ENCODE peak calls at places on chromosomes 16 and 17, in eight cellular contexts. One of them, this sample, is unnamed.

GRCh38 chr16:69145658-69146057 is 13.2 kb downstream of the UTP4 start:
- DNase-seq in endothelial cell of umbilical vein: no peak
- DNase-seq in cardiac muscle cell: no peak
- DNase-seq in colonic mucosa: no peak
- DNase-seq in epithelial cell of esophagus: no peak
- DNase-seq in left ventricle myocardium inferior: no peak
- DNase-seq in lower leg skin: no peak
- DNase-seq in OCI-LY7: no peak
- DNase-seq in this sample: no peak

GRCh38 chr16:30953111-30953510 is 4.2 kb downstream of the ORAI3 start:
- DNase-seq in OCI-LY7: no peak
- DNase-seq in epithelial cell of esophagus: no peak
- DNase-seq in cardiac muscle cell: no peak
- DNase-seq in lower leg skin: no peak
- DNase-seq in left ventricle myocardium inferior: no peak
- DNase-seq in endothelial cell of umbilical vein: no peak
- DNase-seq in colonic mucosa: no peak
- DNase-seq in this sample: no peak

GRCh38 chr17:66782866-66783265 is 52.1 kb upstream of the CACNG5 start:
- DNase-seq in left ventricle myocardium inferior: no peak
- DNase-seq in endothelial cell of umbilical vein: no peak
- DNase-seq in cardiac muscle cell: no peak
- DNase-seq in colonic mucosa: no peak
- DNase-seq in OCI-LY7: no peak
- DNase-seq in epithelial cell of esophagus: no peak
- DNase-seq in lower leg skin: no peak
- DNase-seq in this sample: no peak

GRCh38 chr17:34168989-34169388 is 86.1 kb upstream of the CCL2 start:
- DNase-seq in cardiac muscle cell: no peak
- DNase-seq in colonic mucosa: no peak
- DNase-seq in OCI-LY7: no peak
- DNase-seq in endothelial cell of umbilical vein: no peak
- DNase-seq in left ventricle myocardium inferior: no peak
- DNase-seq in epithelial cell of esophagus: no peak
- DNase-seq in lower leg skin: no peak
- DNase-seq in this sample: no peak

GRCh38 chr16:27972500-27972899 is 91.0 kb downstream of the GSG1L start:
- DNase-seq in endothelial cell of umbilical vein: peak
- DNase-seq in colonic mucosa: peak
- DNase-seq in cardiac muscle cell: peak
- DNase-seq in OCI-LY7: peak
- DNase-seq in epithelial cell of esophagus: peak
- DNase-seq in left ventricle myocardium inferior: no peak
- DNase-seq in lower leg skin: no peak
- DNase-seq in this sample: no peak

GRCh38 chr16:9091867-9092281 is 430 bp downstream of the HAPSTR1 start:
- DNase-seq in cardiac muscle cell: peak
- DNase-seq in left ventricle myocardium inferior: peak
- DNase-seq in colonic mucosa: peak
- DNase-seq in endothelial cell of umbilical vein: peak
- DNase-seq in lower leg skin: peak
- DNase-seq in OCI-LY7: peak
- DNase-seq in epithelial cell of esophagus: peak
- DNase-seq in this sample: no peak

GRCh38 chr17:20059728-20060188 is 50.6 kb downstream of the SPECC1 start:
- DNase-seq in endothelial cell of umbilical vein: no peak
- DNase-seq in OCI-LY7: no peak
- DNase-seq in cardiac muscle cell: no peak
- DNase-seq in epithelial cell of esophagus: peak
- DNase-seq in colonic mucosa: no peak
- DNase-seq in lower leg skin: no peak
- DNase-seq in left ventricle myocardium inferior: no peak
- DNase-seq in this sample: no peak

GRCh38 chr17:57954421-57955182 is 610 bp downstream of the CUEDC1 start:
- DNase-seq in endothelial cell of umbilical vein: peak
- DNase-seq in lower leg skin: peak
- DNase-seq in OCI-LY7: no peak
- DNase-seq in colonic mucosa: peak
- DNase-seq in left ventricle myocardium inferior: peak
- DNase-seq in epithelial cell of esophagus: peak
- DNase-seq in cardiac muscle cell: peak
- DNase-seq in this sample: peak

GRCh38 chr17:57406131-57406980 is 150.0 kb downstream of the MSI2 start:
- DNase-seq in left ventricle myocardium inferior: no peak
- DNase-seq in OCI-LY7: no peak
- DNase-seq in epithelial cell of esophagus: no peak
- DNase-seq in endothelial cell of umbilical vein: no peak
- DNase-seq in lower leg skin: no peak
- DNase-seq in cardiac muscle cell: peak
- DNase-seq in colonic mucosa: peak
- DNase-seq in this sample: no peak

GRCh38 chr16:85170066-85171003 is 58.1 kb upstream of the CIBAR2 start:
- DNase-seq in cardiac muscle cell: no peak
- DNase-seq in lower leg skin: no peak
- DNase-seq in colonic mucosa: no peak
- DNase-seq in endothelial cell of umbilical vein: no peak
- DNase-seq in OCI-LY7: no peak
- DNase-seq in left ventricle myocardium inferior: no peak
- DNase-seq in epithelial cell of esophagus: no peak
- DNase-seq in this sample: no peak

GRCh38 chr16:83967091-83967490 is 953 bp upstream of the NECAB2 start:
- DNase-seq in cardiac muscle cell: no peak
- DNase-seq in endothelial cell of umbilical vein: no peak
- DNase-seq in lower leg skin: no peak
- DNase-seq in left ventricle myocardium inferior: no peak
- DNase-seq in colonic mucosa: no peak
- DNase-seq in OCI-LY7: no peak
- DNase-seq in epithelial cell of esophagus: no peak
- DNase-seq in this sample: no peak

GRCh38 chr16:83966153-83966696 is 1.8 kb upstream of the NECAB2 start:
- DNase-seq in endothelial cell of umbilical vein: no peak
- DNase-seq in lower leg skin: no peak
- DNase-seq in OCI-LY7: no peak
- DNase-seq in left ventricle myocardium inferior: no peak
- DNase-seq in colonic mucosa: no peak
- DNase-seq in cardiac muscle cell: no peak
- DNase-seq in epithelial cell of esophagus: no peak
- DNase-seq in this sample: no peak

GRCh38 chr16:83968483-83968865 is 430 bp downstream of the NECAB2 start:
- DNase-seq in endothelial cell of umbilical vein: no peak
- DNase-seq in left ventricle myocardium inferior: no peak
- DNase-seq in lower leg skin: no peak
- DNase-seq in epithelial cell of esophagus: no peak
- DNase-seq in cardiac muscle cell: peak
- DNase-seq in colonic mucosa: no peak
- DNase-seq in OCI-LY7: no peak
- DNase-seq in this sample: no peak

GRCh38 chr16:83968891-83969672 is 1.0 kb downstream of the NECAB2 start:
- DNase-seq in cardiac muscle cell: no peak
- DNase-seq in colonic mucosa: no peak
- DNase-seq in endothelial cell of umbilical vein: no peak
- DNase-seq in left ventricle myocardium inferior: peak
- DNase-seq in lower leg skin: no peak
- DNase-seq in OCI-LY7: no peak
- DNase-seq in epithelial cell of esophagus: no peak
- DNase-seq in this sample: no peak

GRCh38 chr16:83967838-83968482 is at the start of gene NECAB2:
- DNase-seq in cardiac muscle cell: peak
- DNase-seq in lower leg skin: no peak
- DNase-seq in left ventricle myocardium inferior: peak
- DNase-seq in colonic mucosa: no peak
- DNase-seq in epithelial cell of esophagus: peak
- DNase-seq in OCI-LY7: peak
- DNase-seq in endothelial cell of umbilical vein: peak
- DNase-seq in this sample: no peak
- H3K4me3 ChIP-seq in cardiac muscle cell: peak
- H3K4me3 ChIP-seq in lower leg skin: no peak
- H3K4me3 ChIP-seq in left ventricle myocardium inferior: peak
- H3K4me3 ChIP-seq in colonic mucosa: peak
- H3K4me3 ChIP-seq in epithelial cell of esophagus: no peak
- H3K4me3 ChIP-seq in OCI-LY7: no peak
- H3K4me3 ChIP-seq in endothelial cell of umbilical vein: no peak
- H3K4me3 ChIP-seq in this sample: peak

DNA sequence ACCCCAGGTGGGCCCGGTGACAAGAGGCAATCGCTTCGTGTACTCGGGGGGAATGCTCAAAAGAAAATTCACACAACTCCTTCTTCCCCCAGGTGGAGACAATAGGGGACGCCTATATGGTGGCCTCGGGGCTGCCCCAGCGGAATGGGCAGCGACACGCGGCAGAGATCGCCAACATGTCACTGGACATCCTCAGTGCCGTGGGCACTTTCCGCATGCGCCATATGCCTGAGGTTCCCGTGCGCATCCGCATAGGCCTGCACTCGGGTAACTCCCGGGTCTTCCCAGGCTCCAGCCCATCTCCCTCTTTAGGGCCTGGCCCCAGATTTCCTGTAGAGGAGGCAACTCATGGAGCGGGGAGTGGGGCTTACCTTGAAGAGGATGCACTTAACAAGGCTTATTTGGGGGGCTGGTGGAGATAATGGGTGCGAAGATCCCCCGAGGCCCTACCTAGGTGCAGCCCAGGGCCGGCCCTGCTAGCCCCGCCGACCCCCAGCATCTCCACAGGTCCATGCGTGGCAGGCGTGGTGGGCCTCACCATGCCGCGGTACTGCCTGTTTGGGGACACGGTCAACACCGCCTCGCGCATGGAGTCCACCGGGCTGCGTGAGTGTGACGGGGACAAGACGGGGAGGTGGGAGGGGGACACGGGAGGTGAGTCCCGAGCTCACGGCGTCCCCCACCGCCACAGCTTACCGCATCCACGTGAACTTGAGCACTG is 13.0 kb downstream of the GUCY2D start:
- DNase-seq in cardiac muscle cell: no peak
- DNase-seq in lower leg skin: no peak
- DNase-seq in endothelial cell of umbilical vein: no peak
- DNase-seq in epithelial cell of esophagus: no peak
- DNase-seq in colonic mucosa: no peak
- DNase-seq in OCI-LY7: no peak
- DNase-seq in left ventricle myocardium inferior: no peak
- DNase-seq in this sample: no peak
- H3K4me3 ChIP-seq in cardiac muscle cell: no peak
- H3K4me3 ChIP-seq in lower leg skin: no peak
- H3K4me3 ChIP-seq in endothelial cell of umbilical vein: no peak
- H3K4me3 ChIP-seq in epithelial cell of esophagus: no peak
- H3K4me3 ChIP-seq in colonic mucosa: peak
- H3K4me3 ChIP-seq in OCI-LY7: no peak
- H3K4me3 ChIP-seq in left ventricle myocardium inferior: peak
- H3K4me3 ChIP-seq in this sample: peak

GRCh38 chr17:77617516-77617915 is 341.0 kb upstream of the TNRC6C start:
- DNase-seq in epithelial cell of esophagus: no peak
- DNase-seq in cardiac muscle cell: no peak
- DNase-seq in left ventricle myocardium inferior: no peak
- DNase-seq in colonic mucosa: no peak
- DNase-seq in endothelial cell of umbilical vein: no peak
- DNase-seq in OCI-LY7: no peak
- DNase-seq in lower leg skin: no peak
- DNase-seq in this sample: no peak
- H3K4me3 ChIP-seq in epithelial cell of esophagus: no peak
- H3K4me3 ChIP-seq in cardiac muscle cell: no peak
- H3K4me3 ChIP-seq in left ventricle myocardium inferior: no peak
- H3K4me3 ChIP-seq in colonic mucosa: no peak
- H3K4me3 ChIP-seq in endothelial cell of umbilical vein: no peak
- H3K4me3 ChIP-seq in OCI-LY7: no peak
- H3K4me3 ChIP-seq in lower leg skin: no peak
- H3K4me3 ChIP-seq in this sample: no peak

GRCh38 chr16:67429053-67429798 is 1.7 kb upstream of the HSD11B2 start:
- DNase-seq in epithelial cell of esophagus: no peak
- DNase-seq in OCI-LY7: no peak
- DNase-seq in left ventricle myocardium inferior: no peak
- DNase-seq in endothelial cell of umbilical vein: no peak
- DNase-seq in colonic mucosa: peak
- DNase-seq in cardiac muscle cell: no peak
- DNase-seq in lower leg skin: no peak
- DNase-seq in this sample: no peak

GRCh38 chr16:67431077-67431804 is at the start of gene HSD11B2:
- DNase-seq in cardiac muscle cell: peak
- DNase-seq in left ventricle myocardium inferior: peak
- DNase-seq in epithelial cell of esophagus: peak
- DNase-seq in endothelial cell of umbilical vein: peak
- DNase-seq in lower leg skin: no peak
- DNase-seq in OCI-LY7: no peak
- DNase-seq in colonic mucosa: peak
- DNase-seq in this sample: no peak

GRCh38 chr16:67428146-67428731 is 2.7 kb upstream of the HSD11B2 start:
- DNase-seq in lower leg skin: no peak
- DNase-seq in endothelial cell of umbilical vein: peak
- DNase-seq in epithelial cell of esophagus: peak
- DNase-seq in colonic mucosa: peak
- DNase-seq in left ventricle myocardium inferior: peak
- DNase-seq in cardiac muscle cell: peak
- DNase-seq in OCI-LY7: peak
- DNase-seq in this sample: no peak

GRCh38 chr16:67430504-67431076 is 331 bp upstream of the HSD11B2 start:
- DNase-seq in colonic mucosa: peak
- DNase-seq in cardiac muscle cell: peak
- DNase-seq in epithelial cell of esophagus: peak
- DNase-seq in left ventricle myocardium inferior: peak
- DNase-seq in endothelial cell of umbilical vein: no peak
- DNase-seq in lower leg skin: no peak
- DNase-seq in OCI-LY7: peak
- DNase-seq in this sample: no peak

DNA sequence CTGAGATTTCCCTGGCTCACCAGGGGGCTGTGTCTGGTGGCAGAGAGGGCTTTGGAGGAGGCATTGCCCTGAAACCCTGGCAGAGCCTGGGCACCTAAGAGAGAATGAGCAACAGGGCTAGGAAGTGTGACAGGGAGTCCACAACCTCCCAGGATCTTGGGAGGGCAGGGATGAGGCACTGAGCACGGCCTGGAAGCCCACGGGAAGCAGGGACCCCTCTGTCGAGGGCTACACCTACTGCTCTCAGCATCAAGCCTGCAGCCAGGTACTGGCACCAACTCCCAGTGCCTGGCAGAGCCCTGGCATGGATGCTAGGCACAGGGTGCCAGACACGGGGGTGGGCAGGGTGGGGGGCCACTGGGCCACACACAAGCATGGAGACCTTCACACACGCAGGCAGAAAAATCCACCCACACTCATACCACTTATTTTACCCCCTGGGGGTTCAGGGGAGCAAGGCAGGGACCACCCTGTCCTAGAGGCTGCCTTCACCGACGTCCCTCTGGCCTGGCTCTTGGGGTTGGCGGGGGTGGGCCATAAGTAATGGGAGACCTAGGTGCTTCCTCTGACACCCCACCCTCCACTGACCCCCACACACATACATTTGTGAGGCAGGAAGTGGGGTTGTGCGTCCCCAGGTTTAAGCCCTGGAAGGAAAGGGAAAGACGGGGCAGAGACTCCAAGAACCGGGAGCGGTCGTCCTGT is 970 bp upstream of the HSD11B2 start:
- DNase-seq in endothelial cell of umbilical vein: no peak
- DNase-seq in lower leg skin: no peak
- DNase-seq in left ventricle myocardium inferior: no peak
- DNase-seq in OCI-LY7: no peak
- DNase-seq in cardiac muscle cell: no peak
- DNase-seq in epithelial cell of esophagus: no peak
- DNase-seq in colonic mucosa: no peak
- DNase-seq in this sample: no peak
- H3K4me3 ChIP-seq in endothelial cell of umbilical vein: no peak
- H3K4me3 ChIP-seq in lower leg skin: peak
- H3K4me3 ChIP-seq in left ventricle myocardium inferior: peak
- H3K4me3 ChIP-seq in OCI-LY7: no peak
- H3K4me3 ChIP-seq in cardiac muscle cell: peak
- H3K4me3 ChIP-seq in epithelial cell of esophagus: peak
- H3K4me3 ChIP-seq in colonic mucosa: peak
- H3K4me3 ChIP-seq in this sample: peak

GRCh38 chr17:75353176-75353575 is 52.3 kb downstream of the GRB2 start:
- DNase-seq in cardiac muscle cell: no peak
- DNase-seq in epithelial cell of esophagus: no peak
- DNase-seq in endothelial cell of umbilical vein: no peak
- DNase-seq in OCI-LY7: no peak
- DNase-seq in colonic mucosa: no peak
- DNase-seq in lower leg skin: no peak
- DNase-seq in left ventricle myocardium inferior: no peak
- DNase-seq in this sample: no peak
- H3K4me3 ChIP-seq in cardiac muscle cell: no peak
- H3K4me3 ChIP-seq in epithelial cell of esophagus: no peak
- H3K4me3 ChIP-seq in endothelial cell of umbilical vein: no peak
- H3K4me3 ChIP-seq in OCI-LY7: peak
- H3K4me3 ChIP-seq in colonic mucosa: no peak
- H3K4me3 ChIP-seq in lower leg skin: no peak
- H3K4me3 ChIP-seq in left ventricle myocardium inferior: no peak
- H3K4me3 ChIP-seq in this sample: no peak